ENCODE peak calls at places on chromosomes 6 and 20, in ten cellular contexts. One of them, this sample, is unnamed.

GRCh38 chr20:31355981-31356380 is 12.4 kb upstream of the DEFB118 start:
- DNase-seq in IMR-90: no peak
- DNase-seq in effector memory CD4-positive, alpha-beta T cell: no peak
- DNase-seq in SJSA1: no peak
- DNase-seq in CD4-positive, alpha-beta memory T cell: no peak
- DNase-seq in A549: no peak
- DNase-seq in left ventricle myocardium inferior: no peak
- DNase-seq in lung: no peak
- DNase-seq in PC-3: peak; percentile 3
- DNase-seq in transverse colon: no peak
- DNase-seq in this sample: no peak

GRCh38 chr6:4969609-4970285 is 34.1 kb downstream of the RPP40 start:
- DNase-seq in IMR-90: no peak
- DNase-seq in effector memory CD4-positive, alpha-beta T cell: no peak
- DNase-seq in SJSA1: no peak
- DNase-seq in CD4-positive, alpha-beta memory T cell: no peak
- DNase-seq in A549: no peak
- DNase-seq in left ventricle myocardium inferior: no peak
- DNase-seq in lung: peak; percentile 6
- DNase-seq in PC-3: no peak
- DNase-seq in transverse colon: no peak
- DNase-seq in this sample: no peak

GRCh38 chr6:158060447-158061360 is 79.0 kb downstream of the SYNJ2 start:
- DNase-seq in IMR-90: peak; percentile 94
- DNase-seq in effector memory CD4-positive, alpha-beta T cell: no peak
- DNase-seq in SJSA1: peak; percentile 73
- DNase-seq in CD4-positive, alpha-beta memory T cell: peak; percentile 24
- DNase-seq in A549: peak; percentile 46
- DNase-seq in left ventricle myocardium inferior: peak; percentile 81
- DNase-seq in lung: peak; percentile 79
- DNase-seq in PC-3: peak; percentile 93
- DNase-seq in transverse colon: peak; percentile 62
- DNase-seq in this sample: peak; percentile 74

GRCh38 chr6:22499815-22500214 is 69.6 kb upstream of the HDGFL1 start:
- DNase-seq in IMR-90: no peak
- DNase-seq in effector memory CD4-positive, alpha-beta T cell: no peak
- DNase-seq in SJSA1: no peak
- DNase-seq in CD4-positive, alpha-beta memory T cell: no peak
- DNase-seq in A549: no peak
- DNase-seq in left ventricle myocardium inferior: no peak
- DNase-seq in lung: no peak
- DNase-seq in PC-3: no peak
- DNase-seq in transverse colon: no peak
- DNase-seq in this sample: no peak

GRCh38 chr6:106614131-106614530 is 15.2 kb downstream of the RTN4IP1 start:
- DNase-seq in IMR-90: no peak
- DNase-seq in effector memory CD4-positive, alpha-beta T cell: no peak
- DNase-seq in SJSA1: no peak
- DNase-seq in CD4-positive, alpha-beta memory T cell: no peak
- DNase-seq in A549: no peak
- DNase-seq in left ventricle myocardium inferior: no peak
- DNase-seq in lung: no peak
- DNase-seq in PC-3: no peak
- DNase-seq in transverse colon: no peak
- DNase-seq in this sample: no peak

GRCh38 chr20:37396520-37397075 is 50.7 kb downstream of the SRC start:
- DNase-seq in IMR-90: no peak
- DNase-seq in effector memory CD4-positive, alpha-beta T cell: no peak
- DNase-seq in SJSA1: no peak
- DNase-seq in CD4-positive, alpha-beta memory T cell: no peak
- DNase-seq in A549: no peak
- DNase-seq in left ventricle myocardium inferior: no peak
- DNase-seq in lung: no peak
- DNase-seq in PC-3: no peak
- DNase-seq in transverse colon: no peak
- DNase-seq in this sample: no peak

GRCh38 chr20:50073500-50073899 is 39.5 kb downstream of the UBE2V1 start:
- DNase-seq in IMR-90: no peak
- DNase-seq in effector memory CD4-positive, alpha-beta T cell: no peak
- DNase-seq in SJSA1: no peak
- DNase-seq in CD4-positive, alpha-beta memory T cell: no peak
- DNase-seq in A549: no peak
- DNase-seq in left ventricle myocardium inferior: peak; percentile 5
- DNase-seq in lung: no peak
- DNase-seq in PC-3: no peak
- DNase-seq in transverse colon: no peak
- DNase-seq in this sample: no peak

GRCh38 chr6:15299430-15300131 is 53.7 kb downstream of the JARID2 start:
- DNase-seq in IMR-90: peak; percentile 46
- DNase-seq in effector memory CD4-positive, alpha-beta T cell: no peak
- DNase-seq in SJSA1: no peak
- DNase-seq in CD4-positive, alpha-beta memory T cell: no peak
- DNase-seq in A549: no peak
- DNase-seq in left ventricle myocardium inferior: peak; percentile 34
- DNase-seq in lung: no peak
- DNase-seq in PC-3: peak; percentile 34
- DNase-seq in transverse colon: peak; percentile 63
- DNase-seq in this sample: peak; percentile 52

GRCh38 chr6:79868098-79868722 is 79.1 kb downstream of the ELOVL4 start:
- DNase-seq in IMR-90: peak; percentile 62
- DNase-seq in effector memory CD4-positive, alpha-beta T cell: no peak
- DNase-seq in SJSA1: peak; percentile 61
- DNase-seq in CD4-positive, alpha-beta memory T cell: peak; percentile 58
- DNase-seq in A549: peak; percentile 44
- DNase-seq in left ventricle myocardium inferior: no peak
- DNase-seq in lung: no peak
- DNase-seq in PC-3: peak; percentile 80
- DNase-seq in transverse colon: no peak
- DNase-seq in this sample: no peak

GRCh38 chr6:42963855-42964605 is 3.5 kb downstream of the GNMT start:
- DNase-seq in IMR-90: peak; percentile 58
- DNase-seq in effector memory CD4-positive, alpha-beta T cell: no peak
- DNase-seq in SJSA1: peak; percentile 45
- DNase-seq in CD4-positive, alpha-beta memory T cell: peak; percentile 28
- DNase-seq in A549: peak; percentile 34
- DNase-seq in left ventricle myocardium inferior: no peak
- DNase-seq in lung: no peak
- DNase-seq in PC-3: peak; percentile 50
- DNase-seq in transverse colon: peak; percentile 27
- DNase-seq in this sample: no peak

GRCh38 chr20:43982016-43982415 is 67.4 kb downstream of the TOX2 start:
- DNase-seq in IMR-90: no peak
- DNase-seq in effector memory CD4-positive, alpha-beta T cell: no peak
- DNase-seq in SJSA1: no peak
- DNase-seq in CD4-positive, alpha-beta memory T cell: no peak
- DNase-seq in A549: no peak
- DNase-seq in left ventricle myocardium inferior: no peak
- DNase-seq in lung: no peak
- DNase-seq in PC-3: no peak
- DNase-seq in transverse colon: no peak
- DNase-seq in this sample: no peak

GRCh38 chr20:43983359-43983758 is 68.7 kb downstream of the TOX2 start:
- DNase-seq in IMR-90: no peak
- DNase-seq in effector memory CD4-positive, alpha-beta T cell: no peak
- DNase-seq in SJSA1: no peak
- DNase-seq in CD4-positive, alpha-beta memory T cell: no peak
- DNase-seq in A549: no peak
- DNase-seq in left ventricle myocardium inferior: no peak
- DNase-seq in lung: no peak
- DNase-seq in PC-3: peak; percentile 19
- DNase-seq in transverse colon: peak; percentile 80
- DNase-seq in this sample: no peak

GRCh38 chr20:43981535-43981934 is 66.9 kb downstream of the TOX2 start:
- DNase-seq in IMR-90: no peak
- DNase-seq in effector memory CD4-positive, alpha-beta T cell: no peak
- DNase-seq in SJSA1: no peak
- DNase-seq in CD4-positive, alpha-beta memory T cell: no peak
- DNase-seq in A549: no peak
- DNase-seq in left ventricle myocardium inferior: no peak
- DNase-seq in lung: no peak
- DNase-seq in PC-3: no peak
- DNase-seq in transverse colon: no peak
- DNase-seq in this sample: no peak

GRCh38 chr20:43983904-43984361 is 69.3 kb downstream of the TOX2 start:
- DNase-seq in IMR-90: no peak
- DNase-seq in effector memory CD4-positive, alpha-beta T cell: no peak
- DNase-seq in SJSA1: no peak
- DNase-seq in CD4-positive, alpha-beta memory T cell: no peak
- DNase-seq in A549: no peak
- DNase-seq in left ventricle myocardium inferior: no peak
- DNase-seq in lung: no peak
- DNase-seq in PC-3: no peak
- DNase-seq in transverse colon: no peak
- DNase-seq in this sample: no peak

DNA sequence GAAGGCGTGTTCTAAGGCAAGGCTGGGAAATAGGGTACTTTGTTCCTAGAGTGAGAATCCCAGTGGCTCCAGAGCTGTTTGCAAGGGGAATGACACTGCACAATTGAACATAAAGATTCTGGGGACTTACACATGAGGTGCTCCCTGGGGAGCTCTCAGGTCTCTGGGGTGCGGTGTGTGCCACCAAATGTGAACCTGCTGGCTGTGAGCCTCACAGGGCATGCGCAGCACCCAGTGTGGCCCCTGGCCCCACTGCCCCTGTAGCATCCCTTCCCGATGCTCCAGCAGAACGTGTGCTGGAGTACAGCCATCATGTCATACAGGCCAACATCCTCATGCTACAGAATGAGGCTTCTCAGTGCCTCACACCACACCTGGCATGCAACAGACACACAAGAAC is 68.2 kb downstream of the TOX2 start:
- DNase-seq in IMR-90: no peak
- DNase-seq in effector memory CD4-positive, alpha-beta T cell: no peak
- DNase-seq in SJSA1: no peak
- DNase-seq in CD4-positive, alpha-beta memory T cell: no peak
- DNase-seq in A549: no peak
- DNase-seq in left ventricle myocardium inferior: no peak
- DNase-seq in lung: no peak
- DNase-seq in PC-3: no peak
- DNase-seq in transverse colon: no peak
- DNase-seq in this sample: no peak
- H3K4me1 ChIP-seq in IMR-90: peaks cover 6% of the 10 kb centered on the region
- H3K4me1 ChIP-seq in effector memory CD4-positive, alpha-beta T cell: no peaks in the 10 kb centered on the region
- H3K4me1 ChIP-seq in SJSA1: peaks cover 16% of the 10 kb centered on the region
- H3K4me1 ChIP-seq in CD4-positive, alpha-beta memory T cell: peaks cover 11% of the 10 kb centered on the region
- H3K4me1 ChIP-seq in A549: peaks cover 5% of the 10 kb centered on the region
- H3K4me1 ChIP-seq in left ventricle myocardium inferior: no peaks in the 10 kb centered on the region
- H3K4me1 ChIP-seq in lung: no peaks in the 10 kb centered on the region
- H3K4me1 ChIP-seq in PC-3: no peaks in the 10 kb centered on the region
- H3K4me1 ChIP-seq in transverse colon: peaks cover 40% of the 10 kb centered on the region
- H3K4me1 ChIP-seq in this sample: no peaks in the 10 kb centered on the region

GRCh38 chr20:34322267-34323105 is 19.3 kb upstream of the AHCY start:
- DNase-seq in IMR-90: no peak
- DNase-seq in effector memory CD4-positive, alpha-beta T cell: no peak
- DNase-seq in SJSA1: no peak
- DNase-seq in CD4-positive, alpha-beta memory T cell: no peak
- DNase-seq in A549: no peak
- DNase-seq in left ventricle myocardium inferior: no peak
- DNase-seq in lung: no peak
- DNase-seq in PC-3: no peak
- DNase-seq in transverse colon: no peak
- DNase-seq in this sample: no peak
- H3K4me1 ChIP-seq in IMR-90: no peaks in the 10 kb centered on the region
- H3K4me1 ChIP-seq in effector memory CD4-positive, alpha-beta T cell: no peaks in the 10 kb centered on the region
- H3K4me1 ChIP-seq in SJSA1: no peaks in the 10 kb centered on the region
- H3K4me1 ChIP-seq in CD4-positive, alpha-beta memory T cell: no peaks in the 10 kb centered on the region
- H3K4me1 ChIP-seq in A549: no peaks in the 10 kb centered on the region
- H3K4me1 ChIP-seq in left ventricle myocardium inferior: peaks cover 4% of the 10 kb centered on the region
- H3K4me1 ChIP-seq in lung: no peaks in the 10 kb centered on the region
- H3K4me1 ChIP-seq in PC-3: peaks cover 8% of the 10 kb centered on the region
- H3K4me1 ChIP-seq in transverse colon: peaks cover 12% of the 10 kb centered on the region
- H3K4me1 ChIP-seq in this sample: no peaks in the 10 kb centered on the region

GRCh38 chr6:90297124-90297865 is 652 bp upstream of the BACH2 start:
- DNase-seq in IMR-90: no peak
- DNase-seq in effector memory CD4-positive, alpha-beta T cell: no peak
- DNase-seq in SJSA1: no peak
- DNase-seq in CD4-positive, alpha-beta memory T cell: no peak
- DNase-seq in A549: no peak
- DNase-seq in left ventricle myocardium inferior: no peak
- DNase-seq in lung: no peak
- DNase-seq in PC-3: no peak
- DNase-seq in transverse colon: no peak
- DNase-seq in this sample: no peak
- H3K4me1 ChIP-seq in IMR-90: no peaks in the 10 kb centered on the region
- H3K4me1 ChIP-seq in effector memory CD4-positive, alpha-beta T cell: peaks cover 13% of the 10 kb centered on the region
- H3K4me1 ChIP-seq in SJSA1: peaks cover 18% of the 10 kb centered on the region
- H3K4me1 ChIP-seq in CD4-positive, alpha-beta memory T cell: peaks cover 32% of the 10 kb centered on the region
- H3K4me1 ChIP-seq in A549: peaks cover 6% of the 10 kb centered on the region
- H3K4me1 ChIP-seq in left ventricle myocardium inferior: peaks cover 39% of the 10 kb centered on the region
- H3K4me1 ChIP-seq in lung: no peaks in the 10 kb centered on the region
- H3K4me1 ChIP-seq in PC-3: peaks cover 4% of the 10 kb centered on the region
- H3K4me1 ChIP-seq in transverse colon: peaks cover 19% of the 10 kb centered on the region
- H3K4me1 ChIP-seq in this sample: peaks cover 25% of the 10 kb centered on the region

GRCh38 chr6:30507849-30508843 is 18.8 kb downstream of the HLA-E start:
- DNase-seq in IMR-90: no peak
- DNase-seq in effector memory CD4-positive, alpha-beta T cell: no peak
- DNase-seq in SJSA1: no peak
- DNase-seq in CD4-positive, alpha-beta memory T cell: no peak
- DNase-seq in A549: no peak
- DNase-seq in left ventricle myocardium inferior: no peak
- DNase-seq in lung: no peak
- DNase-seq in PC-3: no peak
- DNase-seq in transverse colon: no peak
- DNase-seq in this sample: no peak
- H3K4me1 ChIP-seq in IMR-90: no peaks in the 10 kb centered on the region
- H3K4me1 ChIP-seq in effector memory CD4-positive, alpha-beta T cell: peaks cover 40% of the 10 kb centered on the region
- H3K4me1 ChIP-seq in SJSA1: peaks cover 7% of the 10 kb centered on the region
- H3K4me1 ChIP-seq in CD4-positive, alpha-beta memory T cell: peaks cover 69% of the 10 kb centered on the region
- H3K4me1 ChIP-seq in A549: no peaks in the 10 kb centered on the region
- H3K4me1 ChIP-seq in left ventricle myocardium inferior: peaks cover 10% of the 10 kb centered on the region
- H3K4me1 ChIP-seq in lung: no peaks in the 10 kb centered on the region
- H3K4me1 ChIP-seq in PC-3: peaks cover 7% of the 10 kb centered on the region
- H3K4me1 ChIP-seq in transverse colon: peaks cover 12% of the 10 kb centered on the region
- H3K4me1 ChIP-seq in this sample: no peaks in the 10 kb centered on the region

DNA sequence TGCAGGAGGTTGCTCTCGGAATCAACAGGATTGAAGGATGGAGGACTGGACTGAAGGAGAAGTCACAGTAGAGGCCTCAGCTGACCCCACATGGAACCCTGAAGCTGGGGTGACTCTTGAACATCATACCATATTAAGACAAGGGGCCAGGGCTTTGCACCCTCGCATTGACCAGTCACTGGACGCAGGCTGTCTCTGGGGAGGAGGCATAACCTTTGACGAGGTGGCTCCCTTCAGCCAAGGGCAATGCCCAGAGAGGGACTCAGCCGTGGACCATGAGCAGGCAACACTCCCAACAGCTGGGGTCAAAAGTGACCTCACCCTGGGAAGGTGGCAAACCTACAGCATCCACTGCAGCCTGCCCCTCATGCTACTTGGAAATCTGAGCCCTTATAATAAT is 21.7 kb downstream of the PACSIN1 start:
- DNase-seq in IMR-90: no peak
- DNase-seq in effector memory CD4-positive, alpha-beta T cell: no peak
- DNase-seq in SJSA1: no peak
- DNase-seq in CD4-positive, alpha-beta memory T cell: no peak
- DNase-seq in A549: no peak
- DNase-seq in left ventricle myocardium inferior: no peak
- DNase-seq in lung: no peak
- DNase-seq in PC-3: no peak
- DNase-seq in transverse colon: no peak
- DNase-seq in this sample: peak; percentile 6
- H3K4me1 ChIP-seq in IMR-90: peaks cover 2% of the 10 kb centered on the region
- H3K4me1 ChIP-seq in effector memory CD4-positive, alpha-beta T cell: peaks cover 14% of the 10 kb centered on the region
- H3K4me1 ChIP-seq in SJSA1: no peaks in the 10 kb centered on the region
- H3K4me1 ChIP-seq in CD4-positive, alpha-beta memory T cell: peaks cover 34% of the 10 kb centered on the region
- H3K4me1 ChIP-seq in A549: no peaks in the 10 kb centered on the region
- H3K4me1 ChIP-seq in left ventricle myocardium inferior: no peaks in the 10 kb centered on the region
- H3K4me1 ChIP-seq in lung: no peaks in the 10 kb centered on the region
- H3K4me1 ChIP-seq in PC-3: peaks cover 20% of the 10 kb centered on the region
- H3K4me1 ChIP-seq in transverse colon: peaks cover 4% of the 10 kb centered on the region
- H3K4me1 ChIP-seq in this sample: no peaks in the 10 kb centered on the region

This sample was measured in right lobe of liver.